ENCODE peak calls at places on chromosomes 5 and 9, in seven cellular contexts. R is esophagus squamous epithelium; W is fibroblast of pulmonary artery; B is spleen; A is CD8-positive, alpha-beta T cell; E is fibroblast of the aortic adventitia; Z is A549. P is an unnamed sample.

GRCh38 chr9:88680041-88680440 is 145.1 kb downstream of the NXNL2 start:
- DNase-seq in R (no peak), W (peak), B (no peak), A (no peak), E (peak), Z (no peak), P (no peak)

GRCh38 chr9:26677965-26678745 is 214.4 kb downstream of the CAAP1 start:
- DNase-seq in R (no peak), W (no peak), B (no peak), A (no peak), E (no peak), Z (no peak), P (no peak)

GRCh38 chr5:125424851-125425250 is 678.4 kb upstream of the ZNF608 start:
- DNase-seq in R (no peak), W (no peak), B (no peak), A (no peak), E (no peak), Z (no peak), P (no peak)

GRCh38 chr5:38936269-38936668 is 90.5 kb downstream of the OSMR start:
- DNase-seq in R (no peak), W (no peak), B (no peak), A (no peak), E (no peak), Z (no peak), P (no peak)

GRCh38 chr5:180605554-180606214 is 14.4 kb upstream of the SCGB3A1 start:
- DNase-seq in R (no peak), W (peak), B (peak), A (peak), E (peak), Z (peak), P (peak)

GRCh38 chr9:84024041-84024575 is 43.5 kb downstream of the RMI1 start:
- DNase-seq in R (no peak), W (no peak), B (no peak), A (no peak), E (no peak), Z (no peak), P (no peak)

GRCh38 chr5:16934123-16934522 is 2.0 kb downstream of the MYO10 start:
- DNase-seq in R (no peak), W (peak), B (peak), A (peak), E (peak), Z (peak), P (no peak)

GRCh38 chr5:121525731-121526130 is 326.0 kb upstream of the FTMT start:
- DNase-seq in R (no peak), W (no peak), B (no peak), A (no peak), E (no peak), Z (no peak), P (no peak)

GRCh38 chr5:30194595-30194994 is 998.9 kb upstream of the CDH6 start:
- DNase-seq in R (no peak), W (no peak), B (no peak), A (no peak), E (no peak), Z (no peak), P (peak)

GRCh38 chr5:116640236-116640635 is 65.6 kb upstream of the SEMA6A start:
- DNase-seq in R (no peak), W (no peak), B (no peak), A (no peak), E (no peak), Z (no peak), P (no peak)

GRCh38 chr5:168530751-168531150 is 1.6 kb downstream of the FBLL1 start:
- DNase-seq in R (no peak), W (no peak), B (no peak), A (no peak), E (no peak), Z (no peak), P (no peak)

GRCh38 chr5:81513982-81514381 is 120.0 kb upstream of the ACOT12 start:
- DNase-seq in R (no peak), W (peak), B (no peak), A (no peak), E (peak), Z (peak), P (no peak)

GRCh38 chr9:35096035-35096849 is at the start of gene PIGO:
- DNase-seq in R (peak), W (peak), B (peak), A (peak), E (peak), Z (peak), P (peak)

GRCh38 chr5:125006011-125006685 is 259.7 kb upstream of the ZNF608 start:
- DNase-seq in R (no peak), W (no peak), B (no peak), A (no peak), E (no peak), Z (no peak), P (no peak)

GRCh38 chr9:37970301-37971106 is 66.6 kb upstream of the SLC25A51 start:
- DNase-seq in R (no peak), W (no peak), B (peak), A (no peak), E (no peak), Z (no peak), P (no peak)

GRCh38 chr9:136726631-136727191 is 14.3 kb downstream of the DIPK1B start:
- DNase-seq in R (no peak), W (no peak), B (no peak), A (peak), E (peak), Z (peak), P (peak)

GRCh38 chr5:33964132-33964531 is 20.4 kb downstream of the SLC45A2 start:
- DNase-seq in R (no peak), W (no peak), B (no peak), A (no peak), E (peak), Z (no peak), P (no peak)

GRCh38 chr5:132943362-132944022 is 19.9 kb downstream of the AFF4 start:
- DNase-seq in R (no peak), W (no peak), B (no peak), A (no peak), E (no peak), Z (no peak), P (no peak)

GRCh38 chr9:132880311-132880661 is 1.6 kb downstream of the SPACA9 start:
- DNase-seq in R (no peak), W (no peak), B (peak), A (no peak), E (no peak), Z (no peak), P (no peak)

GRCh38 chr9:109504689-109505088 is 6.6 kb upstream of the PTPN3 start:
- DNase-seq in R (no peak), W (no peak), B (no peak), A (no peak), E (no peak), Z (no peak), P (no peak)

GRCh38 chr5:34480810-34481528 is 175.2 kb upstream of the RAI14 start:
- DNase-seq in R (no peak), W (no peak), B (no peak), A (no peak), E (no peak), Z (no peak), P (no peak)

GRCh38 chr9:89648247-89649000 is 43.6 kb downstream of the GADD45G start:
- DNase-seq in R (no peak), W (no peak), B (peak), A (no peak), E (no peak), Z (no peak), P (no peak)

GRCh38 chr5:43309657-43310056 is 3.6 kb downstream of the HMGCS1 start:
- DNase-seq in R (no peak), W (no peak), B (no peak), A (no peak), E (peak), Z (no peak), P (peak)

GRCh38 chr9:68749579-68750159 is 44.6 kb downstream of the PIP5K1B start:
- DNase-seq in R (no peak), W (no peak), B (no peak), A (no peak), E (no peak), Z (no peak), P (no peak)

GRCh38 chr5:102481044-102481715 is 17.6 kb downstream of the SLCO6A1 start:
- DNase-seq in R (no peak), W (peak), B (no peak), A (no peak), E (peak), Z (no peak), P (no peak)

GRCh38 chr5:147223951-147224791 is 10.7 kb upstream of the STK32A start:
- DNase-seq in R (no peak), W (peak), B (no peak), A (no peak), E (peak), Z (peak), P (no peak)

GRCh38 chr5:142863856-142864255 is 93.7 kb downstream of the ARHGAP26 start:
- DNase-seq in R (no peak), W (no peak), B (no peak), A (no peak), E (no peak), Z (no peak), P (no peak)

GRCh38 chr5:112604741-112605390 is 132.8 kb upstream of the APC start:
- DNase-seq in R (no peak), W (peak), B (no peak), A (no peak), E (no peak), Z (peak), P (no peak)

GRCh38 chr9:110575952-110576351 is 3.6 kb downstream of the SVEP1 start:
- DNase-seq in R (no peak), W (peak), B (no peak), A (no peak), E (peak), Z (no peak), P (no peak)

GRCh38 chr9:110579763-110580255 is 268 bp upstream of the SVEP1 start:
- DNase-seq in R (no peak), W (peak), B (no peak), A (no peak), E (peak), Z (no peak), P (no peak)

GRCh38 chr9:110580850-110581249 is 1.3 kb upstream of the SVEP1 start:
- DNase-seq in R (no peak), W (peak), B (no peak), A (no peak), E (peak), Z (no peak), P (no peak)

GRCh38 chr9:110578896-110579752 is at the start of gene SVEP1:
- DNase-seq in R (no peak), W (peak), B (peak), A (no peak), E (peak), Z (peak), P (no peak)

GRCh38 chr9:110578575-110578895 is 1.0 kb downstream of the SVEP1 start:
- DNase-seq in R (no peak), W (no peak), B (no peak), A (no peak), E (no peak), Z (no peak), P (no peak)
- H3K4me3 ChIP-seq in R (peak), W (peak), B (peak), A (no peak), E (peak), Z (peak), P (no peak)

GRCh38 chr5:37875051-37875787 is 35.4 kb upstream of the GDNF start:
- DNase-seq in R (no peak), W (peak), B (no peak), A (no peak), E (peak), Z (no peak), P (no peak)
- TF ChIP-seq CTCF in R (no peak), W (no peak), B (no peak), A (no peak), E (no peak), Z (no peak), P (no peak)

DNA sequence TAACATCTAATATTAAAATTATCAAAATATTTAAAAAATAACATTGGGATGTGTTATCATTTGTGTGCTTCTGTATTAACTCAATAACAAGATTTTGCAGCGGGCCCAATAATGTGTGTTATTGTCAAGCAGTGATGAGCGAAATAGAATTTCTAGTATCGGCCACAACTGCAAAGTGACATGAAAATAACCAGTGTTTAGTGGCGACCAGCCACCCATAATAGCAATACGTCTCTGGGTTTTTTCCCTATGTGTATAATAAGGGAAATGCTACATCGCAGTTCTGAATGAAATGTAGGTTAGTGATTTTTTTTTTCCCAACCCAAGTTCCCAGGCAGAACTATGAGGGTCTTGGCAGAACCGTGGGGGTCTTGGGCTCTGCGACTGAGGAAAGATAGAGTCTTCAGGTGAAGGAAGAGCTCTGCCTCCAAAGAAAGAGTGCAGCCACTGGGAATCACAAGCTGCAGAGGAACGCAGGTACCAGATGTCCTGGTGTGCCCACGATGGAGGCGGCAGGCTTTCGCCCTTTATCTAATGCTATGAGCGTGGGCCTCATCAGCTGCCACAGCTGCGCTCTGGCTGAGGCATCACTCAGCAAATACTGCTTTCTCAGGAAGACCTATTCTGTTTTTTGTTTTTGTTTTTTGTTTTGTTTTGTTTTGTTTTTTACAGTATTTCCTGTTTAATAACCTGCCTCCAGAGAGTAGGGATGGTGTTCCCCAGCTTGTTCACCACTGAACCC is 235.0 kb downstream of the ROR2 start:
- DNase-seq in R (no peak), W (no peak), B (no peak), A (no peak), E (no peak), Z (no peak), P (no peak)
- H3K4me3 ChIP-seq in R (no peak), W (no peak), B (no peak), A (no peak), E (no peak), Z (peak), P (peak)

GRCh38 chr9:91948423-91949292 is 1.4 kb downstream of the ROR2 start:
- DNase-seq in R (no peak), W (peak), B (no peak), A (no peak), E (peak), Z (peak), P (peak)

GRCh38 chr9:91949293-91949945 is 609 bp downstream of the ROR2 start:
- DNase-seq in R (no peak), W (peak), B (no peak), A (no peak), E (no peak), Z (peak), P (no peak)

GRCh38 chr9:91948061-91948422 is 2.0 kb downstream of the ROR2 start:
- DNase-seq in R (no peak), W (peak), B (no peak), A (no peak), E (peak), Z (no peak), P (no peak)

GRCh38 chr9:91951944-91952520 is 2.0 kb upstream of the ROR2 start:
- DNase-seq in R (no peak), W (peak), B (no peak), A (no peak), E (peak), Z (no peak), P (no peak)

DNA sequence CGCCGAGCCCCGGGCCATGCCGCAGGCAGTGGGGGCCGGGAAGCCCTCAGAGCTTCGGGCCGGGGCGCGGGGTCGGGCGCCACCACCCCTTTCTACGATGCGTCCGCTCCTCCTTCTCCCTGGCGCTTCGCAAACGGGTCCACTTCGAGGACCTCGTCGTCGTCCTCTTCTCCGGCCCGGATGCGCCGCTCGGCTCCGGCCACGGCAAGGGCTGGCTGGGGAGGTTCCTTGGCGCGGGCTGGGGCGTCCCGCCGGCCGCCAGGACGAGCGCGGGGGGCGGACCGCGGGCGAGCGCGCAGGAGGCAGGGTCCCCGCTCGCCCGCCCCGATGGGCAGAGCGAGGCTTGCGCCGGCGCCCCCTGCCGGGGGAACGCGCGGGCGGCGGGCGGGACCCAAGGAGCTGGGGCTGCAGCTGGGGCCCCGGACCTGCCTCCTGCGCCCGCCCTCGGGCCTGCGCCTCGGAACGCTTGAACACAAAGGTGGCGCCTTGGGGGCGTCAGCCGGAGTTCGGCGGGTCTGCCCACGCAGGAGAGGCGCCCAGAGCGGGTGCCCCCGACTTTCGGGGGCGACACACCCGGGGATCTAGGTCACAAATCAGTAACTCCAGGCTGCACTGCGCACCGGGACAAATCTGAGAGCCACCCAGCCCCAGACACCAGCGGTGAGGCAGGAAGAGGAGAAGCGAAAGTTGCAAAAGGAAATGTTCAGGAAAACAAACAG is at the start of gene ROR2:
- DNase-seq in R (no peak), W (peak), B (peak), A (peak), E (peak), Z (peak), P (no peak)
- TF ChIP-seq CTCF in R (no peak), W (peak), B (peak), A (no peak), E (peak), Z (peak), P (peak)

DNA sequence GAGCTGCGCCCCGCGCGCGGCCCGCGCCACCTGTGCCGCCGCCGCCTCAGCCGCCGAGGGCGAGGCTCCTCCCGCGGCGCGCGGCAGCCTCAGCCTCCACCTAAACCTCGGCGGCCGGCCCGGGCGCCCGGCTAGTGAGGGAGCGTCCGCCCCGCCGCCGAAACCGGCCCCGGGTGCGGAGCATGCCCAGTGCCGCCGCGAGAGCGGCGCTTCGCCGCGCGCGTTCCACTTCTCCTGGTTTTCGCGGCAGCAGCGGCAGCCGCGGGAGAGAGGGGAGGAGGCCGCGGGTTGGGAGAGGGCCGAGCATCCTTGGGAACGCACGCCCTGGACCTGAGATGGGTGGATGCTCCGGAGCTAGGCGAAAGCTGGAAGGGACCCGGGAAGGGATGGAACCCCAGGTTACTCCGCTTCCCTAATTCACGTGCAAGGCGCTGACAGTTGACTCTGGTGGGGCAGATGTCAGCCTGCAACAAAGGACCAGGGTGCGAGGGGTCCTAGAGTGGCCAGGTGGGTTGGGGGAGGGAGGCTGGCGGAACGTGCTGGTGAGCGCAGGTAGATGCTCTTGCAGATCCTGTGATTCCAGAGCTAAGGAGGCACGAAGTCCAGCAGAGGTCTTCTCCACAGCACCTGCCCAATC is at the start of gene CTNND2:
- DNase-seq in R (no peak), W (no peak), B (peak), A (no peak), E (no peak), Z (peak), P (no peak)
- H3K4me3 ChIP-seq in R (peak), W (no peak), B (peak), A (no peak), E (no peak), Z (peak), P (no peak)

GRCh38 chr5:160651682-160652645 is 200.0 kb downstream of the ATP10B start:
- DNase-seq in R (no peak), W (no peak), B (no peak), A (no peak), E (no peak), Z (no peak), P (no peak)

GRCh38 chr5:160646033-160646432 is 206.0 kb downstream of the ATP10B start:
- DNase-seq in R (no peak), W (no peak), B (no peak), A (no peak), E (no peak), Z (no peak), P (no peak)

GRCh38 chr5:160643588-160643987 is 208.4 kb downstream of the ATP10B start:
- DNase-seq in R (no peak), W (no peak), B (no peak), A (no peak), E (no peak), Z (no peak), P (no peak)

GRCh38 chr5:160649304-160649703 is 202.7 kb downstream of the ATP10B start:
- DNase-seq in R (no peak), W (no peak), B (no peak), A (no peak), E (no peak), Z (no peak), P (no peak)
- TF ChIP-seq CTCF in R (no peak), W (no peak), B (no peak), A (no peak), E (no peak), Z (no peak), P (peak)

GRCh38 chr5:65126192-65126591 is 355.5 kb downstream of the ADAMTS6 start:
- DNase-seq in R (no peak), W (peak), B (no peak), A (no peak), E (no peak), Z (no peak), P (no peak)
- H3K4me3 ChIP-seq in R (peak), W (no peak), B (no peak), A (no peak), E (no peak), Z (no peak), P (no peak)

DNA sequence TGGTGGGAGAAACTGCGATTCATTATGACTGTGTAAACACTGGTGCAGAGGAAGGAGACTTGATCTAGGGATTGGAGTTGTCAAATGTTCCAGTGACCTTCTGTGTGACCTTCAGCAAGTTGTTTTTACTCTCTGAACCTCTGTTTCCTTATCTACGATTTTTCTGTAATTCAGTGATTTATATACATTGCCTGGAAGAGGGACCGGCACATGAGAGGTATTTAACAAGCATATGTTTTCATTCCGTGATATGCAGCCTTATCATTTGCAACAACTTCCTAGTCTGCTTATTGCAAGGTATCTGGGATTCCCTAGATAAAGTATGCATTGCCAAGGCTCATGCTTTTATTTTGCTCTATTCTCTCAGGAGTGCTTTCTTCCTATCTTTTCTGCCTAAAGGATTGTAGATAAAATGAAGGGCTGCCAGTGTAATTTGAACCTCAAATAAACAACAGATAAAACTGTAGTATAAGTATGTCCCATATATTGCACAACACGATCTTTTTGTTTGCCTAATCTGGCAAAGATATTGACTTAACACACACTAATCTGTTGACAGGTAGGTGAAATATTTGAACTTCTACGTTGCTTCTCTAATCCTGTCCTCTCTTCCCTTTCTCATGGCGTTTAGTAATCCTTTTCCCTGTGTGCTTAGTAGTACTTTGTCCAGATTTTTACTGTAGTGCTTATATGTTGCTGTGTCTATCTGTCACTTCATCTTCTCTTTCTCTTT is 377.2 kb upstream of the TNC start:
- DNase-seq in R (no peak), W (no peak), B (no peak), A (no peak), E (peak), Z (peak), P (peak)
- TF ChIP-seq CTCF in R (no peak), W (no peak), B (no peak), A (no peak), E (no peak), Z (no peak), P (no peak)